ENCODE peak calls at places on chromosomes 3 and 15, in four cellular contexts. One of them, this sample, is unnamed.

GRCh38 chr3:133296315-133296917 is 103.4 kb upstream of the BFSP2 start:
- DNase-seq in IMR-90: no peak
- DNase-seq in cerebellum: no peak
- DNase-seq in cardiac muscle cell: no peak
- DNase-seq in this sample: no peak

GRCh38 chr3:60707452-60708020 is 543.7 kb downstream of the FHIT start:
- DNase-seq in cardiac muscle cell: no peak
- DNase-seq in IMR-90: peak
- DNase-seq in cerebellum: no peak
- DNase-seq in this sample: no peak

GRCh38 chr3:9946112-9947024 is 5.8 kb downstream of the PRRT3 start:
- DNase-seq in IMR-90: peak
- DNase-seq in cardiac muscle cell: peak
- DNase-seq in cerebellum: peak
- DNase-seq in this sample: peak

GRCh38 chr3:134476977-134477376 is 8.8 kb downstream of the ANAPC13 start:
- DNase-seq in IMR-90: no peak
- DNase-seq in cardiac muscle cell: no peak
- DNase-seq in cerebellum: no peak
- DNase-seq in this sample: no peak

GRCh38 chr15:59609730-59610712 is 1.6 kb upstream of the GCNT3 start:
- DNase-seq in cardiac muscle cell: no peak
- DNase-seq in cerebellum: no peak
- DNase-seq in IMR-90: no peak
- DNase-seq in this sample: no peak

GRCh38 chr3:188240189-188240981 is 86.4 kb downstream of the LPP start:
- DNase-seq in cerebellum: peak
- DNase-seq in IMR-90: no peak
- DNase-seq in cardiac muscle cell: no peak
- DNase-seq in this sample: no peak

GRCh38 chr15:57323806-57324589 is 52.3 kb upstream of the CGNL1 start:
- DNase-seq in cerebellum: no peak
- DNase-seq in IMR-90: peak
- DNase-seq in cardiac muscle cell: no peak
- DNase-seq in this sample: peak

GRCh38 chr15:26873846-26874245 is 7.0 kb downstream of the GABRA5 start:
- DNase-seq in cerebellum: no peak
- DNase-seq in IMR-90: peak
- DNase-seq in cardiac muscle cell: no peak
- DNase-seq in this sample: peak

GRCh38 chr3:129360705-129361460 is 67.6 kb downstream of the EFCAB12 start:
- DNase-seq in cardiac muscle cell: no peak
- DNase-seq in IMR-90: no peak
- DNase-seq in cerebellum: no peak
- DNase-seq in this sample: no peak

GRCh38 chr15:89090791-89091666 is 2.8 kb downstream of the ABHD2 start:
- DNase-seq in cardiac muscle cell: peak
- DNase-seq in cerebellum: no peak
- DNase-seq in IMR-90: peak
- DNase-seq in this sample: peak

GRCh38 chr15:48671381-48672022 is 26.0 kb upstream of the FBN1 start:
- DNase-seq in IMR-90: peak
- DNase-seq in cardiac muscle cell: no peak
- DNase-seq in cerebellum: no peak
- DNase-seq in this sample: peak

GRCh38 chr3:134082582-134082981 is 52.9 kb upstream of the SLCO2A1 start:
- DNase-seq in cerebellum: no peak
- DNase-seq in IMR-90: no peak
- DNase-seq in cardiac muscle cell: no peak
- DNase-seq in this sample: no peak

GRCh38 chr15:49135893-49136292 is 19.5 kb downstream of the COPS2 start:
- DNase-seq in IMR-90: peak
- DNase-seq in cardiac muscle cell: no peak
- DNase-seq in cerebellum: no peak
- DNase-seq in this sample: peak

GRCh38 chr15:90790057-90790456 is 72.9 kb downstream of the BLM start:
- DNase-seq in cerebellum: no peak
- DNase-seq in IMR-90: no peak
- DNase-seq in cardiac muscle cell: no peak
- DNase-seq in this sample: no peak

GRCh38 chr15:94237903-94238302 is 6.5 kb downstream of the MCTP2 start:
- DNase-seq in IMR-90: peak
- DNase-seq in cardiac muscle cell: no peak
- DNase-seq in cerebellum: no peak
- DNase-seq in this sample: no peak

GRCh38 chr3:118803096-118803476 is 231.6 kb downstream of the IGSF11 start:
- DNase-seq in cardiac muscle cell: no peak
- DNase-seq in cerebellum: no peak
- DNase-seq in IMR-90: no peak
- DNase-seq in this sample: no peak

GRCh38 chr3:9230596-9230995 is 18.9 kb downstream of the SRGAP3 start:
- DNase-seq in cardiac muscle cell: no peak
- DNase-seq in IMR-90: no peak
- DNase-seq in cerebellum: no peak
- DNase-seq in this sample: no peak